ENCODE peak calls at places on chromosomes 6 and 20, in five cellular contexts. V is mesendoderm; G is stimulated activated CD4-positive, alpha-beta T cell treated with anti-CD3 and anti-CD28 coated beads, Interleukin-4, amount 100 ng/mL, for 48 hours; E is substantia nigra; I is NCI-H1105 treated with DMSO at 0.1 percent for 48 hours. F is an unnamed sample.

GRCh38 chr20:44736170-44737021 is 9.3 kb upstream of the KCNK15 start:
- DNase-seq in V (peak), G (no peak), E (peak), I (peak), F (peak)

GRCh38 chr6:2976571-2977085 is 5.3 kb upstream of the SERPINB6 start:
- DNase-seq in V (no peak), G (no peak), E (no peak), I (no peak), F (no peak)

GRCh38 chr6:154399097-154399496 is 42.5 kb upstream of the IPCEF1 start:
- DNase-seq in V (no peak), G (no peak), E (peak), I (no peak), F (no peak)

GRCh38 chr6:165652766-165653165 is 10.3 kb downstream of the PDE10A start:
- DNase-seq in V (no peak), G (no peak), E (no peak), I (no peak), F (no peak)

GRCh38 chr20:46118481-46119020 is 437 bp downstream of the CD40 start:
- DNase-seq in V (peak), G (no peak), E (no peak), I (no peak), F (no peak)

GRCh38 chr6:154380733-154381132 is 24.1 kb upstream of the IPCEF1 start:
- DNase-seq in V (no peak), G (no peak), E (no peak), I (no peak), F (no peak)

GRCh38 chr6:125203395-125203794 is 49.8 kb downstream of the TPD52L1 start:
- DNase-seq in V (no peak), G (no peak), E (no peak), I (no peak), F (no peak)

GRCh38 chr6:170522565-170523183 is 30.4 kb downstream of the PSMB1 start:
- DNase-seq in V (peak), G (no peak), E (no peak), I (peak), F (peak)

GRCh38 chr6:73710470-73710869 is 14.5 kb downstream of the CD109 start:
- DNase-seq in V (no peak), G (no peak), E (no peak), I (no peak), F (no peak)

GRCh38 chr20:12243327-12243726 is 325.6 kb downstream of the BTBD3 start:
- DNase-seq in V (no peak), G (no peak), E (no peak), I (no peak), F (no peak)

GRCh38 chr6:41684311-41685182 is 46.3 kb downstream of the MDFI start:
- DNase-seq in V (no peak), G (no peak), E (no peak), I (no peak), F (no peak)

GRCh38 chr20:49672109-49672681 is 41.5 kb downstream of the B4GALT5 start:
- DNase-seq in V (no peak), G (no peak), E (no peak), I (no peak), F (no peak)

GRCh38 chr6:28982476-28983266 is 22.4 kb downstream of the ZNF311 start:
- DNase-seq in V (peak), G (no peak), E (peak), I (no peak), F (no peak)

GRCh38 chr6:35757461-35758123 is 18.8 kb upstream of the CLPSL2 start:
- DNase-seq in V (peak), G (no peak), E (no peak), I (no peak), F (no peak)

GRCh38 chr20:42852691-42853090 is 337.0 kb downstream of the PTPRT start:
- DNase-seq in V (no peak), G (no peak), E (no peak), I (no peak), F (no peak)

GRCh38 chr6:47034919-47035318 is 7.2 kb downstream of the ADGRF1 start:
- DNase-seq in V (no peak), G (no peak), E (no peak), I (peak), F (peak)

GRCh38 chr6:117481926-117482239 is 591 bp upstream of the DCBLD1 start:
- DNase-seq in V (peak), G (no peak), E (no peak), I (peak), F (no peak)

GRCh38 chr6:28977351-28978136 is 27.6 kb downstream of the ZNF311 start:
- DNase-seq in V (no peak), G (no peak), E (no peak), I (no peak), F (no peak)

GRCh38 chr6:22826961-22827360 is 257.6 kb downstream of the HDGFL1 start:
- DNase-seq in V (no peak), G (no peak), E (no peak), I (no peak), F (no peak)

GRCh38 chr20:23145281-23145700 is 59.2 kb upstream of the CD93 start:
- DNase-seq in V (no peak), G (no peak), E (no peak), I (no peak), F (no peak)

GRCh38 chr6:25727028-25727427 is 27.5 kb upstream of the SLC17A4 start:
- DNase-seq in V (no peak), G (no peak), E (no peak), I (no peak), F (no peak)

GRCh38 chr20:58868795-58869194 is 16.3 kb downstream of the GNAS start:
- DNase-seq in V (no peak), G (no peak), E (peak), I (no peak), F (no peak)

GRCh38 chr6:149716181-149716580 is 1.7 kb downstream of the LATS1 start:
- DNase-seq in V (no peak), G (no peak), E (no peak), I (no peak), F (no peak)

GRCh38 chr6:134534708-134535149 is 216.8 kb upstream of the SGK1 start:
- DNase-seq in V (no peak), G (no peak), E (no peak), I (no peak), F (no peak)

GRCh38 chr6:15716889-15717288 is 54.1 kb upstream of the DTNBP1 start:
- DNase-seq in V (no peak), G (no peak), E (no peak), I (no peak), F (no peak)

GRCh38 chr6:815348-815738 is 122.4 kb upstream of the EXOC2 start:
- DNase-seq in V (peak), G (no peak), E (no peak), I (no peak), F (no peak)

GRCh38 chr6:26172496-26172958 is 85.3 kb downstream of the HFE start:
- DNase-seq in V (peak), G (no peak), E (peak), I (peak), F (peak)

GRCh38 chr20:49448917-49449316 is 33.6 kb downstream of the KCNB1 start:
- DNase-seq in V (peak), G (no peak), E (no peak), I (no peak), F (no peak)

GRCh38 chr6:28125396-28125795 is 987 bp downstream of the ZSCAN16 start:
- DNase-seq in V (no peak), G (no peak), E (no peak), I (no peak), F (no peak)

GRCh38 chr20:31769681-31770080 is 30.6 kb downstream of the TPX2 start:
- DNase-seq in V (no peak), G (no peak), E (no peak), I (no peak), F (no peak)

GRCh38 chr6:1187293-1188131 is 124.4 kb upstream of the FOXQ1 start:
- DNase-seq in V (no peak), G (no peak), E (no peak), I (no peak), F (no peak)

GRCh38 chr6:25041676-25042598 is 106.2 kb upstream of the RIPOR2 start:
- DNase-seq in V (no peak), G (no peak), E (no peak), I (no peak), F (no peak)

GRCh38 chr6:148520109-148520841 is 177.6 kb downstream of the SASH1 start:
- DNase-seq in V (no peak), G (no peak), E (no peak), I (no peak), F (no peak)

F was measured in NCI-H1092 treated with DMSO at 0.1 percent for 48 hours.